ENCODE peak calls at places on chromosome 15, in seven cellular contexts. F is transverse colon, C is tibial nerve, T is stomach, Z is heart left ventricle, U is lower leg skin, H is right lobe of liver. E is an unnamed sample.

GRCh38 chr15:82312611-82313349 is 36.5 kb downstream of the GOLGA6L10 start:
- DNase-seq in F (no peak), H (no peak), C (no peak), U (no peak), Z (no peak), T (peak), E (no peak)

GRCh38 chr15:88917764-88918163 is 4.6 kb upstream of the MFGE8 start:
- DNase-seq in Z (no peak), H (peak), F (no peak), T (no peak), U (no peak), C (no peak), E (no peak)

GRCh38 chr15:100903191-100903590 is 16.0 kb upstream of the LRRK1 start:
- DNase-seq in F (no peak), H (no peak), C (no peak), Z (no peak), T (no peak), U (no peak), E (no peak)

GRCh38 chr15:87610366-87610765 is 646.2 kb downstream of the NTRK3 start:
- DNase-seq in F (no peak), U (no peak), H (no peak), T (no peak), C (no peak), Z (no peak), E (no peak)

GRCh38 chr15:69025320-69025719 is 10.8 kb downstream of the NOX5 start:
- DNase-seq in C (no peak), U (no peak), H (no peak), Z (no peak), F (no peak), T (no peak), E (no peak)

GRCh38 chr15:64096486-64097431 is 977 bp downstream of the SNX1 start:
- DNase-seq in C (no peak), Z (no peak), F (no peak), U (no peak), T (no peak), H (peak), E (no peak)

GRCh38 chr15:33279613-33280205 is 31.1 kb upstream of the RYR3 start:
- DNase-seq in C (no peak), H (no peak), T (no peak), U (no peak), Z (no peak), F (no peak), E (peak)

GRCh38 chr15:40826123-40827075 is 2.1 kb downstream of the PPP1R14D start:
- DNase-seq in H (no peak), C (no peak), T (no peak), F (no peak), Z (no peak), U (no peak), E (no peak)

GRCh38 chr15:48834756-48835155 is 23.9 kb upstream of the CEP152 start:
- DNase-seq in Z (no peak), F (no peak), H (no peak), C (no peak), U (no peak), T (no peak), E (no peak)

GRCh38 chr15:69531302-69532027 is 78.8 kb downstream of the RPLP1 start:
- DNase-seq in C (no peak), H (peak), U (no peak), Z (peak), T (peak), F (no peak), E (no peak)

GRCh38 chr15:63942486-63943365 is 103.6 kb downstream of the DAPK2 start:
- DNase-seq in T (no peak), U (no peak), F (no peak), C (no peak), Z (no peak), H (no peak), E (no peak)

GRCh38 chr15:78179286-78179840 is 30.2 kb downstream of the IDH3A start:
- DNase-seq in C (no peak), Z (no peak), F (no peak), H (peak), T (no peak), U (peak), E (no peak)

GRCh38 chr15:71437919-71438318 is 322.6 kb downstream of the THSD4 start:
- DNase-seq in F (no peak), C (no peak), H (no peak), U (no peak), Z (no peak), T (no peak), E (no peak)

GRCh38 chr15:87955284-87955909 is 301.1 kb downstream of the NTRK3 start:
- DNase-seq in C (no peak), H (no peak), F (no peak), T (no peak), U (no peak), Z (no peak), E (no peak)

GRCh38 chr15:63039811-63040210 is 2.7 kb upstream of the TPM1 start:
- DNase-seq in F (no peak), T (no peak), C (no peak), H (no peak), U (no peak), Z (no peak), E (no peak)

GRCh38 chr15:85834651-85835050 is 39.9 kb upstream of the KLHL25 start:
- DNase-seq in Z (no peak), H (no peak), T (no peak), C (no peak), F (no peak), U (no peak), E (no peak)

GRCh38 chr15:45634442-45635190 is at the start of gene SQOR:
- DNase-seq in U (peak), H (peak), F (peak), Z (peak), C (peak), T (peak), E (peak)
- TF ChIP-seq POLR2A in U (peak), H (peak), F (peak), Z (peak), C (peak), T (peak), E (peak)

DNA sequence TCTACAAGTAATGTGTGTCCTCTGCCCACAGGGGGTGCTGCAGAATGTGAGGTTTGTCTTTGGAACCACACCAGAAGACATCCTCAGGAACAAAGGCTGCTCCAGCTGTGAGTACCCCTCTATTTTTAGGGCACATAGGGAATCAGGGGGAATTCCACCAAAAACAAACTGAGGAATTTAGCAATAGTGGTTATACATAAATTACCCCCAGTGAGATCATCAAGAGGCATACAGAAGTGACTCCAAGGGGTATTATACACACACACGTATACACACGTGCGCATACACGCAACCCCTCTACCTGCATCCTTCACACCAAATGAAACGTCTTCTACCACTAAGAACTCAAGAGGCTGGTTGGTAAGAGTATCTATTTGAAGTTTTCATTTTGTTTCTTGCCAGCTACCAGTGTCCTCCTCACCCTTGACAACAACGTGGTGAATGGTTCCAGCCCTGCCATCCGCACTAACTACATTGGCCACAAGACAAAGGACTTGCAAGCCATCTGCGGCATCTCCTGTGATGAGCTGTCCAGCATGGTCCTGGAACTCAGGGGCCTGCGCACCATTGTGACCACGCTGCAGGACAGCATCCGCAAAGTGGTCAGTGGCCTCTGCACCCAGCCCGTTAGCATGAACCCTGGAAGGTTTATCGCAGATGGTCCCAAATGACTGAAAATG is 2.8 kb downstream of the THBS1 start:
- DNase-seq in H (no peak), F (peak), Z (no peak), T (no peak), U (no peak), C (no peak), E (no peak)
- TF ChIP-seq POLR2A in H (no peak), F (peak), Z (peak), T (no peak), U (no peak), C (no peak), E (no peak)

GRCh38 chr15:76336254-76337046 is at the start of gene ISL2:
- DNase-seq in U (no peak), T (peak), Z (no peak), H (peak), F (peak), C (no peak), E (peak)
- TF ChIP-seq POLR2A in U (no peak), T (no peak), Z (no peak), H (no peak), F (no peak), C (no peak), E (peak)

DNA sequence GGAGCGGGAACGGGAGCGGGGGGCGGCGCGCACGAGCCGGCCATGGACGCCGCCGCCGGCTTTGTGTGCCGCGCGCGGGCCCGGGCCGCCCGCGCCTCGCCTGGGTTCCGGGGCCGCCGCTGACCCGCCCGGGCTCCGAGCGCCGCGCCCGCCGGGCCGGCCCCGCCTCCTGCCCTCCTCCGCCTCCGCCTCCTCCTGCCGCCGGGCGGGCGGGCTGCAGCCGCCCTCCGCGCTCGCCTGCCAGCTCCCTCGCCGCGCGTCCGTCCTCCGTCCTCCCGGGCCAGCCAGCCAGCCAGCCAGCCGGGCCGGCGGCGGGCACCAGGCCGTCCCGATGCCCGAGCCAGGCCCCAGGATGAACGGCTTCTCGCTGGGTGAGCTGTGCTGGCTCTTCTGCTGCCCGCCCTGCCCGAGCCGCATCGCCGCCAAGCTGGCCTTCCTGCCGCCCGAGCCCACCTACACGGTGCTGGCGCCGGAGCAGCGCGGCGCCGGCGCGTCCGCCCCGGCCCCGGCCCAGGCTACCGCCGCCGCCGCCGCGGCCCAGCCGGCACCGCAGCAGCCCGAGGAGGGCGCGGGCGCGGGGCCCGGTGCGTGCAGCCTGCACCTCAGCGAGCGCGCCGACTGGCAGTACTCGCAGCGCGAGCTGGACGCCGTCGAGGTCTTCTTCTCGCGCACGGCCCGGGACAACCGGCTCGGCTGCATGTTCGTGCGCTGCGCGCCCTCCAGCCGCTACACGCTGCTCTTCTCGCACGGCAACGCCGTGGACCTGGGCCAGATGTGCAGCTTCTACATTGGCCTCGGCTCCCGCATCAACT is at the start of gene ABHD17C:
- DNase-seq in U (peak), T (peak), F (peak), H (peak), C (peak), Z (peak), E (no peak)
- TF ChIP-seq POLR2A in U (no peak), T (no peak), F (peak), H (peak), C (peak), Z (no peak), E (peak)

DNA sequence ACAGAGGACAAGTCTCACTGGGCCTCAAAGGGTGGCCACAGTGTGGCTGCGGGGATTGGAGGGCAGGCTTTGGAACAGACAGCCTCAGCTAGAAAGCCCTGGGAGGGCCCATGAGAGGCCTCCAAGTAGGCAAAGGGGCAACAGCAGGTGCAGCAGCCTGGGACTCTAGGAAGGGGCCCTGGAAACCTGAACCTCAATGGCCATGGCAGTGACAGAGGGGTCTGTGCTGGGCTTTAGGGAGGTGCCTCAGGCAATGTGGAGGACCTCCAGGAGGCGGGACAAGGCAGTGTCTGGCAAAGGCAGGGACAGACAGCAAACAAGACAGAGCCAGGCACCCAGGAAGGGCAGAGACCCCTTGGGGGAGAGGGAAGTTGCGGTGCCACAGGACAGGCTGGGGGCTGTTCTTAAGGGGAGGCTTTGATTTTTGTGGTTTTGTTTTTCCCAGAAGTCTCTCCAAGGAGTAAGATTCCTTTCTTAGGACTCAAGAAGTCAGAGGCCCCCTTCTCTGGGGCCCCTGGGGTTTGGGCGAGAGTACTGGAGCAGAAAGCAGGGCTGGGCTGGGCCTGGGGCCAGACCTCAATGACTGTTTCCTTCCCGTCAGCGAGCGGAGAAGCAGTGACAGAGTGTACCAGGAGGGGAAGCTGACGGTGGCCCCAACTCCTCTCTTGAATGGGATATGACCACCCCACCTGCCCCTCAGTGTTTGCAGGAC is 9.7 kb downstream of the STOML1 start:
- DNase-seq in F (peak), T (peak), Z (peak), C (peak), H (peak), U (peak), E (no peak)
- TF ChIP-seq POLR2A in F (no peak), T (no peak), Z (peak), C (no peak), H (no peak), U (no peak), E (peak)

GRCh38 chr15:67884514-67885225 is 44.8 kb upstream of the RNU6-1 start:
- DNase-seq in Z (peak), F (peak), C (peak), U (peak), H (peak), T (peak), E (peak)
- TF ChIP-seq POLR2A in Z (peak), F (peak), C (peak), U (no peak), H (peak), T (no peak), E (no peak)

GRCh38 chr15:22973286-22973685 is 6.9 kb downstream of the CYFIP1 start:
- DNase-seq in U (no peak), H (no peak), C (no peak), T (no peak), F (no peak), Z (no peak), E (no peak)
- TF ChIP-seq POLR2A in U (no peak), H (no peak), C (no peak), T (no peak), F (no peak), Z (no peak), E (no peak)

DNA sequence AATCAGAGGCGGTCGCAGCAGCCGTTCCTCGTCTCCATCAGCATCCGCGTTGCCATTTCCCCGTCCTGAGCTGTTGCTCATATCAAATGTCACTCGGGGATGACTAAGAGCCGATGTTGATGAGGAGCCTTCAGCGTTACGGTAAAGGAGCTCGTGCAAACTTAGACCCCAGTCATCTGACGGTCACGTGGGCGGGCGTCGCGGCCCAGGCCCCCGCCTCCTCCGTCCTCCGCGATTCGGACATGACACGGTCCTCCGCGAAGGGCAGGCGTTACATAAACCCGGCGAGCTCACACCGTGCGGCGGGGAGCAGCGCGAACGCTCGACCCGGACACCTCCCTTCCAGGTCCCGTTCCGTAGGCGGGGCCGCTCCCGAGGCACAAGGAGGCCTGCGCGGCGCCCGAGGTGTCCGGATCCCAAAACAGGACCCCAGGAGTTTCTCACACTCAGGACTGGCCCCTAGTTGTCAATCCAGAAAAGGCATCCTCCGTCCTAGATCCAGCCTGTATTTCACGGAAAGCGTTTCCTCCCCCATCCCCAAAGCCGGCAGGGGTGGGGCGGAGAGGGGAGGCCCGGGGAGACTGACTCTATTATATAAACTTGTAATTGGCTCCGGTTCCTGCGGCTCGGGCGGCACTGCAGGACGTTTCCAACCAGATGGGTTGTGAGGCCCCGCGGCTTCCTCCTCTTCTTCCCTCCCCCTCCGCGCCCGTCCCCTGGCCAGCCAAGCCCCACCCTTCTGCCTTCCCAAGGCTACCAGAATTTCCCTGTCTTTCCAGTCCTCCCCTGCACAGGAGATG is 100.0 kb upstream of the IGF1R start:
- DNase-seq in U (peak), T (peak), H (peak), Z (peak), F (peak), C (peak), E (peak)
- TF ChIP-seq POLR2A in U (no peak), T (no peak), H (no peak), Z (no peak), F (no peak), C (peak), E (peak)

GRCh38 chr15:52018693-52019393 is at the start of gene MAPK6:
- DNase-seq in U (peak), H (peak), C (peak), F (peak), Z (peak), T (peak), E (peak)
- TF ChIP-seq POLR2A in U (peak), H (peak), C (peak), F (peak), Z (peak), T (peak), E (peak)

DNA sequence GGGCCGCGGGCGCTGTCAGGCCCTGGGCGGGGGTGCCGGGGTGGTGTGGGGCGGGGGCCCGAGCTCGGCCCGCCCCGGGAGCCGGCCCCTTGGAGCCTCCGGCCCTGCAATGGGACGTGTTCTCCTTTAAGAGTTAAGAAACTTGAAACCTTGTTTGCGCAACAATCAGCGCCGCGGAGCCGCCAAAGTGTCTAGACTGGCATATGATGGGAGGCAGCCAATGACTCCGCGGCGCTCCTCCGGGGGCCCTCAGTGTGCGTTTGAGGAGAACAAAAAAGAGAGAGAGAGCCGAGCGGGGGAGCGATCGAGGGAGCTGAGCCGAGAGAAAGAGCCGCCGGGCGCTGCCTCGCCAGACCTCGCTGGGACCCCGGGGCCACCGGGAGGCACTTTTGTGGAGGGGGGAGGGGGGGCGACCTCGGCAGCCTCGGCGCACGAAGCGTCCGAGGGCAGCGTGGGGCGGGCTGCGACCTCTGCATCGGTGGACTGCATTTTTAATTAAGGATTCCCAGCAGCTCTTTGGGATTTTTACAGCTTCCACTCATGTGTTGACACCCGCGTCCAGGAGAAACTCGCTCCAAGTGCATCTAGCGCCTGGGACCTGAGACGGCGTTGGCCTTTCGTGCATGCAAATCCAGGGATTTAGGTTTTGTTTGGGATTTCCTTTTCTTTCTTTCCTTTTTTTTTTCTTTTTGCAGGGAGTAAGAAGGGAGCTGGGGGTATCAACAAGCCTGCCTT is at the start of gene SMAD6:
- DNase-seq in F (peak), T (peak), C (peak), Z (peak), H (peak), U (peak), E (peak)
- TF ChIP-seq POLR2A in F (peak), T (no peak), C (peak), Z (peak), H (peak), U (no peak), E (peak)

E was measured in H54.